ENCODE peak calls at places on chromosomes 11 and 22, in eight cellular contexts. Y, L, C, J, R, W, V and M are unnamed samples.

GRCh38 chr11:47121731-47122130 is 54.9 kb downstream of the ARFGAP2 start:
- DNase-seq in Y (no peak), V (no peak), J (no peak), R (no peak), C (no peak), W (no peak), L (no peak), M (no peak)

GRCh38 chr22:37229805-37230672 is 14.0 kb downstream of the RAC2 start:
- DNase-seq in Y (peak; percentile 81), L (peak; percentile 93), J (peak; percentile 78), V (peak; percentile 71), C (peak; percentile 32), W (no peak), R (no peak), M (peak; percentile 95)

GRCh38 chr11:79119491-79120284 is 321.1 kb downstream of the TENM4 start:
- DNase-seq in L (no peak), R (no peak), Y (no peak), W (peak; percentile 87), J (no peak), V (no peak), C (no peak), M (no peak)

GRCh38 chr22:36934940-36935610 is 21.6 kb downstream of the CSF2RB start:
- DNase-seq in R (no peak), W (no peak), J (no peak), L (no peak), C (no peak), Y (no peak), V (no peak), M (no peak)

GRCh38 chr22:49271369-49271727 is 556.3 kb downstream of the BRD1 start:
- DNase-seq in Y (no peak), C (no peak), W (no peak), R (peak; percentile 88), L (no peak), V (no peak), J (no peak), M (no peak)

GRCh38 chr11:32172771-32173170 is 81.9 kb downstream of the RCN1 start:
- DNase-seq in V (no peak), C (peak; percentile 3), J (no peak), Y (no peak), W (no peak), R (no peak), L (peak; percentile 58), M (no peak)

GRCh38 chr11:108897916-108898315 is 233.0 kb downstream of the DDX10 start:
- DNase-seq in V (no peak), C (no peak), L (no peak), W (no peak), Y (no peak), R (no peak), J (no peak), M (no peak)

GRCh38 chr11:103867481-103867880 is 169.0 kb upstream of the DDI1 start:
- DNase-seq in V (no peak), C (no peak), W (no peak), L (no peak), J (no peak), R (no peak), Y (no peak), M (no peak)

GRCh38 chr11:44780940-44781631 is 54.3 kb downstream of the TSPAN18 start:
- DNase-seq in R (no peak), V (no peak), C (peak; percentile 93), W (no peak), Y (no peak), J (no peak), L (peak; percentile 11), M (peak; percentile 46)

GRCh38 chr11:6813651-6814050 is 14.2 kb upstream of the OR6A2 start:
- DNase-seq in V (no peak), L (no peak), R (no peak), C (no peak), Y (no peak), W (no peak), J (no peak), M (no peak)

GRCh38 chr11:125348704-125349635 is 147.1 kb downstream of the FEZ1 start:
- DNase-seq in V (peak; percentile 16), Y (peak; percentile 20), J (peak; percentile 9), W (peak; percentile 41), C (peak; percentile 28), L (peak; percentile 17), R (no peak), M (peak; percentile 66)

GRCh38 chr22:29184886-29185575 is 20.7 kb upstream of the EMID1 start:
- DNase-seq in J (no peak), C (no peak), Y (no peak), W (no peak), R (no peak), V (no peak), L (no peak), M (no peak)

GRCh38 chr11:126938718-126939117 is 61.9 kb downstream of the KIRREL3 start:
- DNase-seq in V (no peak), C (no peak), R (no peak), L (no peak), Y (no peak), J (no peak), W (no peak), M (no peak)

GRCh38 chr22:38572065-38572464 is 2.1 kb upstream of the DMC1 start:
- DNase-seq in L (peak; percentile 51), C (peak; percentile 64), V (no peak), Y (peak; percentile 22), R (no peak), J (no peak), W (peak; percentile 56), M (no peak)

GRCh38 chr11:35558468-35558867 is 33.1 kb upstream of the PAMR1 start:
- DNase-seq in V (no peak), J (no peak), W (no peak), Y (no peak), R (no peak), C (peak; percentile 70), L (peak; percentile 24), M (no peak)

GRCh38 chr11:85755285-85755684 is 55.7 kb downstream of the SYTL2 start:
- DNase-seq in Y (no peak), L (no peak), C (no peak), W (no peak), R (no peak), J (no peak), V (no peak), M (no peak)

GRCh38 chr11:70186420-70186819 is 16.7 kb upstream of the FADD start:
- DNase-seq in R (no peak), W (no peak), V (no peak), C (no peak), L (no peak), Y (no peak), J (no peak), M (no peak)

GRCh38 chr22:42841444-42841843 is 15.6 kb downstream of the ARFGAP3 start:
- DNase-seq in W (no peak), C (no peak), V (no peak), J (no peak), L (peak; percentile 18), Y (no peak), R (no peak), M (no peak)

GRCh38 chr22:47199261-47199948 is 437.0 kb downstream of the TBC1D22A start:
- DNase-seq in R (peak; percentile 92), J (no peak), W (no peak), V (no peak), C (no peak), L (no peak), Y (no peak), M (no peak)

GRCh38 chr11:130554241-130555055 is 106.0 kb downstream of the ADAMTS15 start:
- DNase-seq in Y (no peak), J (no peak), C (peak; percentile 50), R (no peak), L (no peak), V (no peak), W (no peak), M (no peak)

GRCh38 chr11:69418576-69419296 is 62.7 kb upstream of the LINC01488 start:
- DNase-seq in C (no peak), W (no peak), L (no peak), Y (no peak), V (no peak), R (no peak), J (no peak), M (no peak)

GRCh38 chr11:43397251-43397650 is 38.5 kb downstream of the TTC17 start:
- DNase-seq in J (no peak), W (no peak), L (no peak), C (no peak), R (no peak), V (no peak), Y (no peak), M (no peak)

GRCh38 chr11:126007263-126007662 is 55.4 kb downstream of the CDON start:
- DNase-seq in C (peak; percentile 38), L (peak; percentile 69), R (no peak), V (peak; percentile 5), Y (no peak), J (no peak), W (no peak), M (no peak)

GRCh38 chr11:62577046-62577708 is 3.5 kb upstream of the EEF1G start:
- DNase-seq in V (no peak), L (no peak), J (no peak), R (no peak), C (no peak), W (no peak), Y (no peak), M (no peak)

GRCh38 chr11:70066628-70067027 is 11.5 kb upstream of the ANO1 start:
- DNase-seq in W (no peak), R (peak; percentile 85), Y (no peak), C (no peak), L (no peak), J (no peak), V (no peak), M (no peak)

GRCh38 chr11:11149671-11150459 is 203.2 kb downstream of the CSNK2A3 start:
- DNase-seq in R (no peak), L (no peak), C (no peak), W (no peak), Y (no peak), J (peak; percentile 27), V (no peak), M (no peak)

GRCh38 chr11:14275081-14275480 is 83.9 kb downstream of the RRAS2 start:
- DNase-seq in V (no peak), L (peak; percentile 19), Y (no peak), R (no peak), J (no peak), W (no peak), C (peak; percentile 65), M (no peak)

GRCh38 chr11:34379081-34379480 is 21.3 kb upstream of the ABTB2 start:
- DNase-seq in R (no peak), V (no peak), C (peak; percentile 64), W (no peak), J (no peak), L (peak; percentile 74), Y (no peak), M (no peak)

GRCh38 chr22:17576475-17576874 is 13.2 kb downstream of the SLC25A18 start:
- DNase-seq in Y (no peak), W (no peak), J (no peak), V (peak; percentile 67), C (peak; percentile 31), L (peak; percentile 99), R (no peak), M (no peak)

GRCh38 chr11:74650498-74650897 is 58.1 kb downstream of the POLD3 start:
- DNase-seq in C (peak; percentile 96), R (no peak), L (no peak), Y (no peak), V (no peak), J (no peak), W (no peak), M (no peak)

GRCh38 chr11:29405305-29405704 is 611.5 kb downstream of the KCNA4 start:
- DNase-seq in C (no peak), Y (no peak), R (no peak), V (no peak), J (no peak), W (no peak), L (no peak), M (no peak)

GRCh38 chr11:115644846-115645245 is 140.6 kb upstream of the CADM1 start:
- DNase-seq in C (no peak), Y (no peak), R (no peak), V (no peak), L (no peak), W (no peak), J (no peak), M (no peak)

GRCh38 chr22:25167834-25168601 is 31.6 kb upstream of the CRYBB3 start:
- DNase-seq in J (no peak), C (no peak), Y (no peak), L (no peak), W (no peak), V (no peak), R (no peak), M (no peak)

GRCh38 chr22:34429314-34429713 is 509.0 kb upstream of the LARGE1 start:
- DNase-seq in V (no peak), C (no peak), W (no peak), J (no peak), L (peak; percentile 54), Y (no peak), R (no peak), M (no peak)